ENCODE peak calls at places on chromosome 21, in six cellular contexts. B is K562, V is HepG2, R is GM23338, U is GM12878, H is H1. J is an unnamed sample.

GRCh38 chr21:40512590-40512989 is 334.4 kb downstream of the DSCAM start:
- DNase-seq in B (peak), V (no peak), R (peak), U (no peak), H (no peak), J (peak)

GRCh38 chr21:36027352-36027751 is 33.0 kb downstream of the SETD4 start:
- DNase-seq in B (no peak), V (no peak), R (no peak), U (no peak), H (no peak), J (no peak)

GRCh38 chr21:34925597-34925996 is 123.5 kb downstream of the RUNX1 start:
- DNase-seq in B (no peak), V (no peak), R (no peak), U (no peak), H (no peak), J (no peak)

GRCh38 chr21:41283211-41283818 is 33.3 kb upstream of the FAM3B start:
- DNase-seq in B (peak), V (peak), R (peak), U (peak), H (no peak), J (peak)

GRCh38 chr21:41678016-41678935 is 88.6 kb downstream of the RIPK4 start:
- DNase-seq in B (no peak), V (peak), R (peak), U (no peak), H (no peak), J (no peak)

GRCh38 chr21:34826818-34827217 is 158.0 kb downstream of the CLIC6 start:
- DNase-seq in B (no peak), V (no peak), R (no peak), U (no peak), H (no peak), J (no peak)

GRCh38 chr21:31873696-31874599 is 1.1 kb downstream of the HUNK start:
- DNase-seq in B (peak), V (no peak), R (peak), U (no peak), H (no peak), J (peak)

GRCh38 chr21:9753943-9754342 is 767.4 kb upstream of the TPTE start:
- DNase-seq in B (no peak), V (no peak), R (no peak), U (no peak), H (no peak), J (no peak)

GRCh38 chr21:34904526-34905298 is 144.4 kb downstream of the RUNX1 start:
- DNase-seq in B (peak), V (no peak), R (no peak), U (no peak), H (no peak), J (no peak)

DNA sequence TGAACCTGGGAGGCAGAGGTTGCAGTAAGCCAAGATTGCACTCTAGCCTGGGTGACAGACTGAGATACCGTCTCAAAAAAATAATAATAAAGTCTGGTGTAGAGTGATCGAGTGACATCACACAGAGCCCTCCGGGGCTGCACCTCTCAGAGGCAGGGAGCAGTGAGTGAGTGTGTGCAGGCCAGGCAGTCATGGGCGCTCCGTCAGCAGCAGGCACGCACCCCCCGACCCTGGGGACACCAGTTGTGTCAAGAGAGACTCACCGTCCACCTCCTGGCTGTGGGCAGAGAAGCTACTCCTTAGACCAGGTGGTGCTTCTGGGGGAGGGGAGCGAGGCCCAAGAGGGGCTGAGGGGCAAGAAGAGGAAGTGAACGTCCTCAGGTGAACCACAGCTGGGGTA is 91.8 kb downstream of the SIK1 start:
- DNase-seq in B (no peak), V (no peak), R (no peak), U (no peak), H (no peak), J (no peak)
- TF ChIP-seq CREB1 in B (no peak), V (no peak), R (no peak), U (no peak), H (no peak), J (no peak)

DNA sequence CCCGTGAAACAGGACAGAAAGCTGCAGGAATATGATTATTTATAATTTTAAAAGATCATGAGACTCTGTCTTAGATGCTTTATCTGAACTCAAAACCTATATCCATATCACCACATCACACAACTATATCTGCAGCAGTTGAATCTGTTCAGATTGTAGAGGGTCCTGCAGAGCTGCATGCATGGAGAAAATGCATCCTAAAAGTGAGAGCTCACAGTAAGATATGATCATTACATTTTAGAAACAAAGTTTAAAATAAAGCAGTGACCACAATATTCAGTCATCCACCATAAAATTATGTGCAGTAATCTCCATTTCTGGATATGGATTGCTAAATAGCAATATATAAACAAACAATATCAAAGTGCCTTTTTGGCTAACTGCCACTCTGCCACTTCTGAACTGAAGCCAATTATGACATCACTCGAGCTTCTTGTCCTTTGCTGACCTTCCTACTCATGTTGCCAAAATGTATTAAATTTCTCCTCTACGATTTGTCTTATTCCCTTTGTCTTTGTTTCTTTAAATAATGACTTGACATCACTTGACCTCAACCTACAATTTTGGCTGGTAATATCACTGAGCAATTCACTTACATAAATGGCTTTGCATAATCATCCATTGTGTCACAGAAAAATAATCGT is 262.1 kb upstream of the CXADR start:
- DNase-seq in B (no peak), V (no peak), R (no peak), U (no peak), H (no peak), J (no peak)
- TF ChIP-seq CREB1 in B (no peak), V (no peak), R (no peak), U (no peak), H (no peak), J (no peak)

DNA sequence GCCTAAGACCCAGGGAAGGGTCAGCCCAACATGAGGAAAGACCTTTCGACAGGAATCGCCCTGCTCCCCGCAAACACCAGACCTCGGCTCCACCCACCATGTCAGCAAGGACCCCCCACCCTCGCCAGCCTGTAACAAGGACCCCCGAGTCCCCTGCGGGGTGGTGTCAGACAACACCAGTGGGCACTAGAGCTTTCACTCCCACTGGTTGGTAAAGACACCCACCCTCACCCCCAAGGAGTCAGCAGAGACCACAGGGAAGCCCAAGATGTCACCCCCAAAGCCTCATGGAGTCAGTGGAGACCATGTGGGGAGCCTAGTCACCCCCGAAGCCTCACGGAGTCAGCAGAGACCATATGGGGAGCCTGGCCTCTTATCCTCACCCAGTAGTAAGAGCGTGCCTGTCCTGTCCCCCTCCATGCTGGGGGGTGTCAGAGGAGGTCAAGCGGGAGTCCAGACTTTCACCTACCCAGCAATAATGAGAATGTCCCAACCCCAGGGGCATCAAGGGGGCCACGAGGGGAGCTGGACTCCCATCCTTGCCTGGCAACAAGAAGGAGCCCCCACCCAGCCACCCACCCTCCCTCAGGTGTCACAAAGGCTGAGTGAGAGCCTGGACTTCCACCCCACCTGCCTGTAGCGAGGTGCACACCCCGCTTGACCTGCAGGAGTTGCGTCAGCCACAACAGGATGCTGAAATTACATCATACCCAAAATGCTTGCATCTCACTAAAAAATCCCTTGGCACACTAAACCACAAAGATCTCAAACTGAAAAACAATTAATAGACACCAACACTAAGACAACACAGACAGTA is 24.8 kb downstream of the SLC19A1 start:
- DNase-seq in B (peak), V (no peak), R (no peak), U (peak), H (no peak), J (no peak)
- TF ChIP-seq CREB1 in B (no peak), V (no peak), R (no peak), U (peak), H (no peak), J (no peak)

DNA sequence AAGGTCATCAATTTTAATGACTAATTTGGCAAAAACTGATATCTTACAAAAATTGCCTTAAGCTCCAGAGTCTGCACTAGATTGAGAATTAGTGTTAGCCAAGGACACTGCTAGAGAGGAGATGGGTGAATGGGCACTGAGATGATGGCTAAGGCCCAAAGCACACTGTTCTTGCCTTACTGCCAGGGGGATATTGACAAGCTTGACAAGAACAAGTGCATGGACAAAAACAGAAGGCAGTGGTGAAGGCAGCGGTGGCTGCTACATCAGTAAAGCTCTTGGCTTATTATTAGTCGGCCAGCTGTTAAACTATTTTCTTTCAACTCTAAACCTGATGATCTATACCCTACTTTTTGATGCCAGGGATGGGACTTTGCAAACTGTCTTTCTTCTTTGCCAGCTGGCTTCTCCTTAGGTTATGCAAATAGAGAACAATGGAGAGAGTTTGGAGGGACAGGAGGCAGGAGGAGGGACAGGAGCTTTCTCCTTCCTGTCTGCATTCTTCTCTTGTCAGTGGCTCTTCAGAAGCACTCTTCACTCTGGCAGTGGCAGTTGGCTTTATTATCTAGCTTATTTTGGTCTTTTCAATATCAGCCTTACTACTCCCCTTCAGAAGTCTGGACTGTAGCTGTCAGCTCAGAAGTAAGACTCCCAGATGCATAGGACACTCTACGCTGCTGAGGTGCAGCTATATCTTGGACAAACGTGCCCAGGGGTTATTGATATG is 853.5 kb upstream of the TMPRSS15 start:
- DNase-seq in B (no peak), V (no peak), R (peak), U (no peak), H (no peak), J (no peak)
- TF ChIP-seq CREB1 in B (no peak), V (no peak), R (no peak), U (no peak), H (no peak), J (no peak)

GRCh38 chr21:33412832-33413519 is 9.8 kb downstream of the IFNGR2 start:
- DNase-seq in B (no peak), V (peak), R (peak), U (no peak), H (no peak), J (no peak)
- TF ChIP-seq CREB1 in B (no peak), V (peak), R (no peak), U (no peak), H (no peak), J (no peak)